ENCODE peak calls at places on chromosomes 16 and 17, in five cellular contexts. One of them, this sample, is unnamed.

GRCh38 chr17:29042679-29043538 is at the start of gene PIPOX:
- DNase-seq in H1: peak
- DNase-seq in CD8-positive, alpha-beta T cell: no peak
- DNase-seq in B cell: peak
- DNase-seq in stimulated activated CD4-positive, alpha-beta T cell treated with anti-CD3 and anti-CD28 coated beads, Interleukin-1b, Interleukin-23, amount 100 ng/mL, for 4 hours: no peak
- DNase-seq in this sample: peak

GRCh38 chr17:3335876-3336275 is 37.7 kb upstream of the OR3A1 start:
- DNase-seq in H1: no peak
- DNase-seq in CD8-positive, alpha-beta T cell: no peak
- DNase-seq in B cell: no peak
- DNase-seq in stimulated activated CD4-positive, alpha-beta T cell treated with anti-CD3 and anti-CD28 coated beads, Interleukin-1b, Interleukin-23, amount 100 ng/mL, for 4 hours: no peak
- DNase-seq in this sample: no peak

GRCh38 chr16:85384831-85385462 is 228.2 kb upstream of the GSE1 start:
- DNase-seq in H1: peak
- DNase-seq in CD8-positive, alpha-beta T cell: no peak
- DNase-seq in B cell: no peak
- DNase-seq in stimulated activated CD4-positive, alpha-beta T cell treated with anti-CD3 and anti-CD28 coated beads, Interleukin-1b, Interleukin-23, amount 100 ng/mL, for 4 hours: no peak
- DNase-seq in this sample: no peak

GRCh38 chr17:37177234-37177633 is 198.6 kb upstream of the C17orf78 start:
- DNase-seq in H1: no peak
- DNase-seq in CD8-positive, alpha-beta T cell: no peak
- DNase-seq in B cell: no peak
- DNase-seq in stimulated activated CD4-positive, alpha-beta T cell treated with anti-CD3 and anti-CD28 coated beads, Interleukin-1b, Interleukin-23, amount 100 ng/mL, for 4 hours: no peak
- DNase-seq in this sample: no peak

GRCh38 chr16:4765511-4766474 is 1.2 kb downstream of the ZNF500 start:
- DNase-seq in H1: no peak
- DNase-seq in CD8-positive, alpha-beta T cell: no peak
- DNase-seq in B cell: no peak
- DNase-seq in stimulated activated CD4-positive, alpha-beta T cell treated with anti-CD3 and anti-CD28 coated beads, Interleukin-1b, Interleukin-23, amount 100 ng/mL, for 4 hours: no peak
- DNase-seq in this sample: no peak

GRCh38 chr17:73634629-73635028 is 9.6 kb downstream of the SDK2 start:
- DNase-seq in H1: no peak
- DNase-seq in CD8-positive, alpha-beta T cell: no peak
- DNase-seq in B cell: no peak
- DNase-seq in stimulated activated CD4-positive, alpha-beta T cell treated with anti-CD3 and anti-CD28 coated beads, Interleukin-1b, Interleukin-23, amount 100 ng/mL, for 4 hours: no peak
- DNase-seq in this sample: no peak

GRCh38 chr17:67615011-67615561 is 102.7 kb upstream of the NOL11 start:
- DNase-seq in H1: no peak
- DNase-seq in CD8-positive, alpha-beta T cell: no peak
- DNase-seq in B cell: no peak
- DNase-seq in stimulated activated CD4-positive, alpha-beta T cell treated with anti-CD3 and anti-CD28 coated beads, Interleukin-1b, Interleukin-23, amount 100 ng/mL, for 4 hours: no peak
- DNase-seq in this sample: no peak

GRCh38 chr17:39094607-39095308 is 56.7 kb downstream of the PLXDC1 start:
- DNase-seq in H1: no peak
- DNase-seq in CD8-positive, alpha-beta T cell: peak
- DNase-seq in B cell: no peak
- DNase-seq in stimulated activated CD4-positive, alpha-beta T cell treated with anti-CD3 and anti-CD28 coated beads, Interleukin-1b, Interleukin-23, amount 100 ng/mL, for 4 hours: no peak
- DNase-seq in this sample: no peak

GRCh38 chr17:47305302-47305923 is 18.3 kb upstream of the EFCAB13 start:
- DNase-seq in H1: no peak
- DNase-seq in CD8-positive, alpha-beta T cell: no peak
- DNase-seq in B cell: no peak
- DNase-seq in stimulated activated CD4-positive, alpha-beta T cell treated with anti-CD3 and anti-CD28 coated beads, Interleukin-1b, Interleukin-23, amount 100 ng/mL, for 4 hours: no peak
- DNase-seq in this sample: no peak

GRCh38 chr17:16987830-16988601 is 16.1 kb upstream of the TNFRSF13B start:
- DNase-seq in H1: no peak
- DNase-seq in CD8-positive, alpha-beta T cell: peak
- DNase-seq in B cell: peak
- DNase-seq in stimulated activated CD4-positive, alpha-beta T cell treated with anti-CD3 and anti-CD28 coated beads, Interleukin-1b, Interleukin-23, amount 100 ng/mL, for 4 hours: peak
- DNase-seq in this sample: peak

GRCh38 chr16:30923554-30924085 is at the start of gene FBXL19:
- DNase-seq in H1: no peak
- DNase-seq in CD8-positive, alpha-beta T cell: no peak
- DNase-seq in B cell: peak
- DNase-seq in stimulated activated CD4-positive, alpha-beta T cell treated with anti-CD3 and anti-CD28 coated beads, Interleukin-1b, Interleukin-23, amount 100 ng/mL, for 4 hours: no peak
- DNase-seq in this sample: no peak

GRCh38 chr17:1462164-1463112 is 6.4 kb upstream of the CRK start:
- DNase-seq in H1: no peak
- DNase-seq in CD8-positive, alpha-beta T cell: no peak
- DNase-seq in B cell: peak
- DNase-seq in stimulated activated CD4-positive, alpha-beta T cell treated with anti-CD3 and anti-CD28 coated beads, Interleukin-1b, Interleukin-23, amount 100 ng/mL, for 4 hours: no peak
- DNase-seq in this sample: no peak

GRCh38 chr17:57916925-57917858 is 38.0 kb downstream of the CUEDC1 start:
- DNase-seq in H1: no peak
- DNase-seq in CD8-positive, alpha-beta T cell: no peak
- DNase-seq in B cell: peak
- DNase-seq in stimulated activated CD4-positive, alpha-beta T cell treated with anti-CD3 and anti-CD28 coated beads, Interleukin-1b, Interleukin-23, amount 100 ng/mL, for 4 hours: no peak
- DNase-seq in this sample: no peak

GRCh38 chr16:10629592-10629963 is 49.2 kb upstream of the EMP2 start:
- DNase-seq in H1: peak
- DNase-seq in CD8-positive, alpha-beta T cell: no peak
- DNase-seq in B cell: no peak
- DNase-seq in stimulated activated CD4-positive, alpha-beta T cell treated with anti-CD3 and anti-CD28 coated beads, Interleukin-1b, Interleukin-23, amount 100 ng/mL, for 4 hours: no peak
- DNase-seq in this sample: no peak

GRCh38 chr17:50064253-50064991 is 8.5 kb downstream of the ITGA3 start:
- DNase-seq in H1: no peak
- DNase-seq in CD8-positive, alpha-beta T cell: no peak
- DNase-seq in B cell: no peak
- DNase-seq in stimulated activated CD4-positive, alpha-beta T cell treated with anti-CD3 and anti-CD28 coated beads, Interleukin-1b, Interleukin-23, amount 100 ng/mL, for 4 hours: no peak
- DNase-seq in this sample: no peak

GRCh38 chr16:79099701-79100100 is 500.8 kb downstream of the MAF start:
- DNase-seq in H1: no peak
- DNase-seq in CD8-positive, alpha-beta T cell: no peak
- DNase-seq in B cell: no peak
- DNase-seq in stimulated activated CD4-positive, alpha-beta T cell treated with anti-CD3 and anti-CD28 coated beads, Interleukin-1b, Interleukin-23, amount 100 ng/mL, for 4 hours: no peak
- DNase-seq in this sample: no peak

GRCh38 chr16:47925811-47926460 is 229.9 kb downstream of the ABCC12 start:
- DNase-seq in H1: no peak
- DNase-seq in CD8-positive, alpha-beta T cell: no peak
- DNase-seq in B cell: no peak
- DNase-seq in stimulated activated CD4-positive, alpha-beta T cell treated with anti-CD3 and anti-CD28 coated beads, Interleukin-1b, Interleukin-23, amount 100 ng/mL, for 4 hours: no peak
- DNase-seq in this sample: no peak

GRCh38 chr17:4796550-4796915 is 569 bp downstream of the PSMB6 start:
- DNase-seq in H1: peak
- DNase-seq in CD8-positive, alpha-beta T cell: no peak
- DNase-seq in B cell: no peak
- DNase-seq in stimulated activated CD4-positive, alpha-beta T cell treated with anti-CD3 and anti-CD28 coated beads, Interleukin-1b, Interleukin-23, amount 100 ng/mL, for 4 hours: no peak
- DNase-seq in this sample: peak

GRCh38 chr16:27852681-27853080 is 210.8 kb downstream of the GSG1L start:
- DNase-seq in H1: no peak
- DNase-seq in CD8-positive, alpha-beta T cell: no peak
- DNase-seq in B cell: no peak
- DNase-seq in stimulated activated CD4-positive, alpha-beta T cell treated with anti-CD3 and anti-CD28 coated beads, Interleukin-1b, Interleukin-23, amount 100 ng/mL, for 4 hours: no peak
- DNase-seq in this sample: no peak

GRCh38 chr16:17305694-17306093 is 165.1 kb downstream of the XYLT1 start:
- DNase-seq in H1: no peak
- DNase-seq in CD8-positive, alpha-beta T cell: no peak
- DNase-seq in B cell: peak
- DNase-seq in stimulated activated CD4-positive, alpha-beta T cell treated with anti-CD3 and anti-CD28 coated beads, Interleukin-1b, Interleukin-23, amount 100 ng/mL, for 4 hours: peak
- DNase-seq in this sample: no peak

GRCh38 chr17:48376926-48377325 is 53.1 kb downstream of the SKAP1 start:
- DNase-seq in H1: no peak
- DNase-seq in CD8-positive, alpha-beta T cell: no peak
- DNase-seq in B cell: no peak
- DNase-seq in stimulated activated CD4-positive, alpha-beta T cell treated with anti-CD3 and anti-CD28 coated beads, Interleukin-1b, Interleukin-23, amount 100 ng/mL, for 4 hours: no peak
- DNase-seq in this sample: no peak

GRCh38 chr17:72665841-72666518 is 426.5 kb downstream of the SLC39A11 start:
- DNase-seq in H1: no peak
- DNase-seq in CD8-positive, alpha-beta T cell: no peak
- DNase-seq in B cell: no peak
- DNase-seq in stimulated activated CD4-positive, alpha-beta T cell treated with anti-CD3 and anti-CD28 coated beads, Interleukin-1b, Interleukin-23, amount 100 ng/mL, for 4 hours: no peak
- DNase-seq in this sample: no peak